ENCODE peak calls at places on chromosomes 2 and 18, in seven cellular contexts. N is right lobe of liver, F is OCI-LY7, E is RWPE1, B is foreskin fibroblast, Y is stomach, O is left lung. P is an unnamed sample.
A peak's percentile ranks its signal among the peaks of the same experiment; 100 is the strongest.

GRCh38 chr2:207131634-207132418 is 33.9 kb downstream of the KLF7 start:
- DNase-seq in O (no peak), E (no peak), B (no peak), N (no peak), F (no peak), Y (no peak), P (no peak)

GRCh38 chr2:23399674-23400261 is 14.8 kb downstream of the KLHL29 start:
- DNase-seq in F (no peak), O (no peak), N (no peak), Y (no peak), E (no peak), B (no peak), P (no peak)

GRCh38 chr2:21793461-21793860 is 669.7 kb downstream of the TDRD15 start:
- DNase-seq in B (no peak), F (no peak), N (no peak), O (no peak), Y (no peak), E (no peak), P (no peak)

GRCh38 chr2:128734521-128735295 is 416.0 kb upstream of the HS6ST1 start:
- DNase-seq in F (peak; percentile 65), Y (no peak), B (no peak), N (no peak), E (no peak), O (peak; percentile 64), P (peak; percentile 86)

GRCh38 chr2:9288233-9288632 is 81.6 kb downstream of the ASAP2 start:
- DNase-seq in N (no peak), F (no peak), O (no peak), B (peak; percentile 97), Y (no peak), E (peak; percentile 48), P (no peak)

GRCh38 chr2:102082591-102083586 is 59.7 kb upstream of the IL1R1 start:
- DNase-seq in E (no peak), Y (no peak), F (no peak), N (no peak), O (peak; percentile 78), B (peak; percentile 90), P (peak; percentile 81)

GRCh38 chr2:222000326-222000725 is 298.5 kb downstream of the PAX3 start:
- DNase-seq in N (no peak), Y (no peak), B (peak; percentile 78), E (peak; percentile 59), F (no peak), O (no peak), P (no peak)

GRCh38 chr2:236781933-236782788 is 212.5 kb downstream of the ACKR3 start:
- DNase-seq in B (no peak), O (no peak), N (no peak), F (no peak), E (no peak), Y (no peak), P (no peak)

GRCh38 chr2:9167718-9168657 is 38.6 kb upstream of the ASAP2 start:
- DNase-seq in Y (peak; percentile 26), B (no peak), F (no peak), O (no peak), E (no peak), N (no peak), P (peak; percentile 16)

GRCh38 chr2:173216055-173216454 is 138.6 kb upstream of the CDCA7 start:
- DNase-seq in Y (no peak), F (no peak), B (no peak), O (no peak), N (no peak), E (no peak), P (no peak)

GRCh38 chr18:51857989-51858388 is 482.0 kb upstream of the DCC start:
- DNase-seq in E (no peak), F (no peak), Y (no peak), N (no peak), B (no peak), O (no peak), P (no peak)

GRCh38 chr2:121579326-121579725 is 48.6 kb downstream of the RNU4ATAC start:
- DNase-seq in B (no peak), F (no peak), E (no peak), Y (no peak), N (no peak), O (no peak), P (no peak)

GRCh38 chr2:110852541-110853263 is 120.3 kb downstream of the ACOXL start:
- DNase-seq in O (no peak), N (no peak), E (no peak), Y (no peak), B (no peak), F (no peak), P (no peak)

GRCh38 chr2:105886029-105886454 is 141.3 kb downstream of the NCK2 start:
- DNase-seq in Y (no peak), O (no peak), N (no peak), F (no peak), B (peak; percentile 30), E (no peak), P (no peak)

GRCh38 chr18:45611943-45612342 is 3.3 kb upstream of the SLC14A2 start:
- DNase-seq in N (no peak), B (no peak), E (no peak), Y (no peak), O (no peak), F (no peak), P (no peak)

GRCh38 chr2:144010096-144010495 is 509.8 kb downstream of the ZEB2 start:
- DNase-seq in F (no peak), E (peak; percentile 3), O (no peak), N (no peak), Y (no peak), B (no peak), P (no peak)

DNA sequence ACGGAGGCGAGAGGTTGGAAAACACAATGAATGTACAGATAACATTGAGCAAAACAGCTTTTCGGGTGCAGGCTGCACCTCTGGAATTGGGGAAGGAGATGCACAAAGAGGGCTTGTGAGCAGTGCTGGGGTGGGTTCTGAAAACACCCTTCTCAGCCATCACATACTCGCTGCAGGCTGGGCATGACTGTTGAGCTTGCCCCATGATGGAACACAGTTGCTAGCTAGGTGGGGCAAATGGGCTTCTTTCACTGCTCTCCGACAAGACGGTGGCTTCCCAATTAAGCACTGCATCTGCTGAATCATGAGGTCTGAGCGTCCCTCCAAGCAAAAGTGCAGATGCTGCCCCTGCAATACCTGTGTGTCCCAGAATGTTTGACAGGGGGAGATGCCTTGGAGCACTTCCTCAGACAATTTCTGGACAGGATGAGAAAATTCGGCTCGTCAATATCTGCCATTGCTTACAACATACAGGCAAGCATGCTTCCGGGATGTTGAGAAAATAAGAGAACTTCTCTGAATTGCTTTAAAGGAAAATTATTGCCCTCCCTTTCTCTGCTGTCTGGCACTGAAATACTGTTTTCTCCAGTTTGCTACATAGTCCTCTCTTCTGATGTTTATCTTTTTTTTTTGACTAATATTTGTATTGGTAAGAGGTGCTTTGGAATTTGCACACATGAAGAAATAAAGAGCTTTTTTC is 77.3 kb upstream of the SH3BP4 start:
- DNase-seq in E (no peak), O (no peak), B (no peak), N (no peak), Y (no peak), F (no peak), P (no peak)
- TF ChIP-seq CTCF in E (no peak), O (no peak), B (no peak), N (no peak), Y (no peak), F (no peak), P (no peak)

DNA sequence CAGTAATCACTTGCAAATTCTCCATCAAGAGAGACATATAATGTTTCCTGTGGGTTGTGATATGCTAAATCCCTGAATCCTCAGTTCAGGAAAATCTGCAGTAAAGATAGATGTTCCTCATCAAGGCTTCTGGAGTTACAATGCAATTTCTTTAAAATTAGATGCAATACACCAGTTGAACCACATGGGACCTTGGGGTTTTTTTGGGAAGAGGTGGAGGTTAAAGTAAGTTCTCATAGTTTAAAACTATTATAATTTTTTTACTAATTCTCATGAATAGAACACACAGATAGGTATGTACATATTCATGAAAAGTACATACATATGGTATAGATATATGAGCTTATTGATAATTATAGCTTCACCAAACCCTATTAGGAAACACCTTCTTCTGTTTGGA is 496.2 kb downstream of the SATB2 start:
- DNase-seq in B (peak; percentile 0), Y (no peak), N (no peak), E (no peak), O (no peak), F (no peak), P (no peak)
- TF ChIP-seq CTCF in B (no peak), Y (no peak), N (no peak), E (no peak), O (no peak), F (peak; percentile 50), P (no peak)

GRCh38 chr2:58237741-58238140 is 3.4 kb downstream of the FANCL start:
- DNase-seq in F (peak; percentile 18), E (no peak), Y (no peak), O (no peak), B (no peak), N (no peak), P (no peak)

GRCh38 chr2:58239243-58239642 is 1.9 kb downstream of the FANCL start:
- DNase-seq in F (no peak), B (no peak), N (no peak), O (no peak), E (no peak), Y (no peak), P (no peak)

GRCh38 chr2:58235170-58235569 is 6.0 kb downstream of the FANCL start:
- DNase-seq in Y (no peak), O (no peak), F (no peak), E (no peak), N (no peak), B (no peak), P (no peak)

GRCh38 chr2:58240595-58240937 is 559 bp downstream of the FANCL start:
- DNase-seq in F (no peak), Y (no peak), O (no peak), E (peak; percentile 4), B (peak; percentile 0), N (no peak), P (no peak)

DNA sequence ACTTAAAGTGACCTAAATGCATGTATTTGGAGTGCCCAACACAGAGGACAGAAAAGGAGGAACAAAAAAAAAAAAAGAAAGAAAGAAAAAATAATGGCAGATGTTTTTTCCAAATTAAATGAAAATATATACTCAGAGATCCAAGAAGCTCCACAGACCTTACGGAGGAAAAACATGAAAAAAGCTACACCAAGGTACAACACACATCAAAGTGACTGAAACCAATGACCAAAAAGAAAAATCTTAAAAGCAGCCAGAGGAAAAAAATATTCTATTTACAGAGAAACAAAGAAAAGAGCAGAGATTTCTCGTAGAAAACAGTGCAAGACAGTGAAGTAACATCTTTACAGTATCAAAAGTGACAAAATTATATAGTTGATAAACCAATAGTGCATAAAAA is 5.1 kb downstream of the FANCL start:
- DNase-seq in O (no peak), N (no peak), F (no peak), Y (no peak), B (no peak), E (no peak), P (no peak)
- TF ChIP-seq CTCF in O (no peak), N (no peak), F (no peak), Y (no peak), B (no peak), E (no peak), P (no peak)

DNA sequence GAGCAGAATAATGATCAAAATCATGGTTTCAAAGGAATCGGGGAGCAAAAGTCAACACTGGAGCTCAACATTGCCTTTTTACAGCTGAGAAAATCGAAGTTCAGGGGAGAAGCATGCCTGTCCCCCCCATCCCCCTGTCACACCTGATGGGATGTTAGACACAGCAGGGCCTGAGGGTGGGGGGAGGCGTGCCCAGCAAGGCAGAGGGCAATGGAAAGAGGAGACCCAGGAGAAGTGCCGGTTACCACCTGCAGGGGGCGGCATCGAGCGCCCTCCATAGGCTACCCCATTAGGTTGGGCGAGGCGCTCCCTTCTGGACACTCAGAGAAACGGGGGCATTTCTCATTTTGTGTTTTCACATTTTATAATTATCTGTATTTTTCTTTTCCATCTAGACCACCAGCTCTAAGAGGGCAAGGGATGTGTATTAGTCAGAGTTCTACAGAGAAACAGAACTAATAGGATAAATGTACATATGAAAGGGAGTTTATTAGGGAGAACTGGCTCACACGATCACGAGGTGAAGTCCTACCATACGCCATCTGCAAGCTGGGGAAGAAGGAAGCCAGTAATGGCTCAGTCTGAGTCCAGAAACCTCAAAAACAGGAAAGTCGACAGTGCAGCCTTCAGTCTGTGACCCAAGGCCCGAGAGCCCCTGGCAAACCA is 271.3 kb downstream of the LRATD1 start:
- DNase-seq in B (no peak), F (peak; percentile 75), N (peak; percentile 58), O (no peak), E (peak; percentile 12), Y (peak; percentile 42), P (no peak)
- TF ChIP-seq CTCF in B (peak; percentile 11), F (peak; percentile 99), N (peak; percentile 80), O (peak; percentile 33), E (peak; percentile 32), Y (peak; percentile 32), P (peak; percentile 70)

P was measured in CD14-positive monocyte.